ENCODE peak calls at places on chromosomes 12 and 14, in seven cellular contexts. J is naive thymus-derived CD4-positive, alpha-beta T cell; L is mammary epithelial cell; E is left ventricle myocardium inferior; N is heart left ventricle; S is GM12878; Z is transverse colon. R is an unnamed sample.
A peak's percentile ranks its signal among the peaks of the same experiment; 100 is the strongest.

GRCh38 chr14:52304248-52304904 is 9.7 kb upstream of the PTGER2 start:
- DNase-seq in J (no peak), L (no peak), E (no peak), N (no peak), S (no peak), Z (no peak), R (no peak)

GRCh38 chr12:123910057-123910456 is 62.6 kb downstream of the CCDC92 start:
- DNase-seq in J (no peak), L (no peak), E (no peak), N (no peak), S (no peak), Z (no peak), R (no peak)

GRCh38 chr12:108548954-108549521 is 11.9 kb downstream of the SART3 start:
- DNase-seq in J (no peak), L (no peak), E (no peak), N (no peak), S (no peak), Z (no peak), R (no peak)

GRCh38 chr12:73221836-73222235 is 949.7 kb downstream of the TRHDE start:
- DNase-seq in J (no peak), L (no peak), E (no peak), N (no peak), S (no peak), Z (no peak), R (no peak)

GRCh38 chr12:42511656-42512055 is 77.9 kb downstream of the PRICKLE1 start:
- DNase-seq in J (no peak), L (no peak), E (no peak), N (no peak), S (no peak), Z (no peak), R (peak; percentile 62)

GRCh38 chr14:94293578-94293924 is 483 bp upstream of the SERPINA10 start:
- DNase-seq in J (no peak), L (no peak), E (no peak), N (no peak), S (no peak), Z (no peak), R (no peak)

GRCh38 chr12:67943295-67943892 is 45.9 kb upstream of the IFNG-AS1 start:
- DNase-seq in J (peak; percentile 68), L (peak; percentile 58), E (no peak), N (no peak), S (peak; percentile 23), Z (peak; percentile 72), R (peak; percentile 63)

GRCh38 chr12:6664902-6665301 is 2.0 kb upstream of the ING4 start:
- DNase-seq in J (no peak), L (no peak), E (no peak), N (no peak), S (no peak), Z (no peak), R (no peak)

GRCh38 chr14:90699016-90699415 is 117.2 kb downstream of the TTC7B start:
- DNase-seq in J (no peak), L (no peak), E (no peak), N (no peak), S (no peak), Z (no peak), R (no peak)

GRCh38 chr12:123142948-123143752 is 7.7 kb downstream of the PITPNM2 start:
- DNase-seq in J (no peak), L (no peak), E (no peak), N (no peak), S (no peak), Z (peak; percentile 61), R (peak; percentile 71)

GRCh38 chr12:70243510-70244331 is 488 bp downstream of the CNOT2 start:
- DNase-seq in J (peak; percentile 76), L (peak; percentile 58), E (peak; percentile 69), N (peak; percentile 81), S (no peak), Z (peak; percentile 70), R (peak; percentile 46)

GRCh38 chr12:89469361-89469760 is 55.2 kb downstream of the GALNT4 start:
- DNase-seq in J (no peak), L (peak; percentile 72), E (no peak), N (no peak), S (no peak), Z (no peak), R (no peak)

GRCh38 chr12:52022841-52023181 is 16.1 kb downstream of the TAMALIN start:
- DNase-seq in J (no peak), L (no peak), E (no peak), N (no peak), S (no peak), Z (peak; percentile 64), R (peak; percentile 74)

GRCh38 chr12:72349491-72349890 is 77.3 kb downstream of the TRHDE start:
- DNase-seq in J (no peak), L (no peak), E (no peak), N (no peak), S (no peak), Z (no peak), R (no peak)

GRCh38 chr12:58563621-58564020 is 356.7 kb downstream of the LRIG3 start:
- DNase-seq in J (no peak), L (no peak), E (no peak), N (no peak), S (no peak), Z (no peak), R (no peak)

GRCh38 chr14:72961579-72962335 is 35.5 kb downstream of the DCAF4 start:
- DNase-seq in J (no peak), L (peak; percentile 93), E (no peak), N (no peak), S (no peak), Z (no peak), R (no peak)

GRCh38 chr14:94685166-94685581 is 73.0 kb downstream of the SERPINA3 start:
- DNase-seq in J (no peak), L (no peak), E (no peak), N (no peak), S (no peak), Z (no peak), R (no peak)

GRCh38 chr14:72925171-72925759 is 999 bp upstream of the DCAF4 start:
- DNase-seq in J (no peak), L (no peak), E (no peak), N (no peak), S (no peak), Z (no peak), R (no peak)

GRCh38 chr12:77058740-77059139 is 6.6 kb downstream of the E2F7 start:
- DNase-seq in J (no peak), L (peak; percentile 14), E (no peak), N (no peak), S (no peak), Z (no peak), R (no peak)

GRCh38 chr14:41521891-41522290 is 84.8 kb upstream of the LRFN5 start:
- DNase-seq in J (no peak), L (peak; percentile 25), E (no peak), N (no peak), S (no peak), Z (no peak), R (no peak)

GRCh38 chr12:111942557-111942956 is 70.4 kb downstream of the TMEM116 start:
- DNase-seq in J (no peak), L (peak; percentile 74), E (no peak), N (no peak), S (no peak), Z (peak; percentile 30), R (no peak)

GRCh38 chr12:69065804-69066203 is 132.8 kb upstream of the CPM start:
- DNase-seq in J (no peak), L (no peak), E (no peak), N (no peak), S (no peak), Z (no peak), R (no peak)

DNA sequence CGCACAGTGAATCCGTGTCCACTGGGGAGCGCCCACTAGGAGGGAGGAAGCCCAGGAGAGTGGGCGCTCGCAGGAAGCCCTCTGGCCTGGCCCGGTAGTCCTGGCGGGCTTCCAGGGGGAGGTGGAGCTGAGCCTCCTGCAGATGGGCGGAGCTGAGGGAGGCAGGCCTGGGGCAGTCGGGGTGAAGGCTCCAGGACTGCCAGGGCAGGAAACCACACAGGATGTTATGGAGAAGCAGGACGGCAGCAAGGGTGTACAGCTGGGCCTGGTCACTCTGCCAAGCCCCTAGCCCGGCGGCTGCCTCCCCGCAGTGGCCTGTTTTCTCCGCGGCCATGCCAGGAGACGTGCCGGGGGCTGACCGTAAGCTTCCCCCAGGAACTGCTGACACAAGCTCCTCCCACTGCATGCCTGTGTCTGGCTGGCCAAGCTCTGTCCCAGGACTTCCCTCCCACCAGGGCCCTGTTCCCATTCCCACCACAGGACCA is 143.5 kb upstream of the C14orf180 start:
- DNase-seq in J (no peak), L (no peak), E (peak; percentile 78), N (peak; percentile 92), S (no peak), Z (peak; percentile 26), R (no peak)
- H3K4me3 ChIP-seq in J (no peak overlapping the region), L (no peak overlapping the region), E (peak overlapping the region; percentile 60), N (peak overlapping the region; percentile 45), S (no peak overlapping the region), Z (no peak overlapping the region), R (no peak overlapping the region)

DNA sequence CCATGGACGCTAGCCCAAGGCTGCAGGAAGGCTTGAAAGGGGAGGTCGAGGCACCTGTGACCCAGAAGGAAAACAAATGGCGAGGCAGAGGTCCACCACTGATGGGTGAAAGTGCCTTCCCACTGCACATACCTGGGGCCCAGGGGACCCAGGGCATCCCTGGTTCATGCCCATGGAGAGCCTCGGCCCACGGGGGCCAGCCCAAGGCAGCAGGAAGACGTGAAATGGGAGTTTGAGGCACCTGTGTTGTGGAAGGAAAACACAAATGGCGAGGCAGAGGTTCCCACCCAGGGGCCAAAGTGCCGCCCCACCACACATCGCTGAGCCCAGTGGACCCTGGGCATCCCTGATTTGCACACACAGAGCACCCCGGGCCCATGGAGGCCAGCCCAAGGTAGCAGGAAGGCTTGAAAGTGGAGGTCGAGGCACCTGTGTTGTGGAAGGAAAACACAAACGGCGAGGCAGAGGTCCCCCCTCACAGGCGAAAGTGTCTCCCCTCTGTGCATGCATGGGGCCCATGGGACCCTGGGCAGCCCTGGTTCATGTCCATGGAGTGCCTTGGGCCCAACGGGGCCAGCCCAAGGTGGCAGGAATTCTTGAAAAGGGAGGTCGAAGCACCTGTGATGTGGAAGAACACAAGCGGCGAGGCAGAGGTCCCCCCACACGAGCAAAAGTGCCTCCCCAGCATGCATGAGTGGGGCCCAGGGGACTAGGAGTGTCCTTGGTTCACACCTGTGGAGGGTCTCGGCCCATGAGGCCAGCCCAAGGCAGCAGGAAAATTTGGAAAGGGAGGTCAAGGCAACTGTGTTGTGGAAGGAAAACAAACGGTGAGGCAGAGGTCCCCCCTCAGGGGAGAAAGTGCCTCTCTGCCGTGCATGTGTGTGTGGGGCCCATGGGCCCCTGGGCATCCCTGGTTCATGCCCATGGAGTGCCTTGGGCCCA is 383.3 kb downstream of the ALG10 start:
- DNase-seq in J (no peak), L (no peak), E (peak; percentile 8), N (peak; percentile 40), S (no peak), Z (peak; percentile 3), R (peak; percentile 1)
- H3K9me3 ChIP-seq in J (no peaks in the 10 kb centered on the region), L (peaks cover 42% of the 10 kb centered on the region), E (peaks cover 98% of the 10 kb centered on the region), N (no peaks in the 10 kb centered on the region), S (no peaks in the 10 kb centered on the region), Z (peaks cover 86% of the 10 kb centered on the region), R (peaks cover 6% of the 10 kb centered on the region)

GRCh38 chr14:77100961-77101360 is 2.9 kb downstream of the CIPC start:
- DNase-seq in J (no peak), L (no peak), E (no peak), N (no peak), S (no peak), Z (no peak), R (no peak)
- H3K4me1 ChIP-seq in J (peaks cover 9% of the 10 kb centered on the region), L (peaks cover 18% of the 10 kb centered on the region), E (peaks cover 87% of the 10 kb centered on the region), N (peaks cover 42% of the 10 kb centered on the region), S (peaks cover 17% of the 10 kb centered on the region), Z (peaks cover 34% of the 10 kb centered on the region), R (peaks cover 30% of the 10 kb centered on the region)

DNA sequence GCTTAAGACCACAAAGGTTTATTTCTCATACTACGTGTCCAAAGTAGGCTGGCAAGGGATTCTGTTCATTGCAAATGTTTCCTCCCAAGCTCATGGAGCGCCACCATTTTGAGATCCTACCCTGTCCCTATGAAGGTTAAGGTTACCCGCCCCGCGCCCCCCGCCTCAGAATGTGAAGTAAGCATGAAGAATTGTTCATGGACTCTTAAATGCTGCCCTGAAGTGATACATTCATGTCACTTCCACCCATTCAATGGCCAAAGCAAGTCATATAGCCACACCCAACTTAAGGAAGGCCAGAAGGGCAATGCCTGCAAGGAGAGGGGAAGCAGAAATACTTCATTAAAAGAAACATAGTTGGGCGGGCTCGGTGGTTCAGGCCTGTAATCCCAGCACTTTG is 4.2 kb downstream of the TMEM253 start:
- DNase-seq in J (no peak), L (no peak), E (no peak), N (no peak), S (no peak), Z (no peak), R (no peak)
- H3K4me3 ChIP-seq in J (no peak overlapping the region), L (no peak overlapping the region), E (peak overlapping the region; percentile 88), N (no peak overlapping the region), S (peak overlapping the region; percentile 76), Z (no peak overlapping the region), R (no peak overlapping the region)